ENCODE peak calls at places on chromosome 18, in four cellular contexts. Z is uterus, Y is osteocyte, G is HT1080. A is an unnamed sample.

GRCh38 chr18:35504996-35505395 is 7.2 kb upstream of the INO80C start:
- DNase-seq in Z (no peak), Y (no peak), G (no peak), A (no peak)

GRCh38 chr18:75745147-75745546 is 317.6 kb upstream of the SMIM21 start:
- DNase-seq in Y (no peak), Z (no peak), G (peak; percentile 53), A (no peak)

GRCh38 chr18:10240276-10240675 is 214.2 kb upstream of the APCDD1 start:
- DNase-seq in Y (no peak), Z (no peak), G (no peak), A (no peak)

GRCh38 chr18:23967321-23968089 is 47.0 kb upstream of the TTC39C start:
- DNase-seq in Y (peak; percentile 81), Z (no peak), G (peak; percentile 37), A (peak; percentile 23)

GRCh38 chr18:78658531-78658930 is 321.1 kb upstream of the SALL3 start:
- DNase-seq in Z (no peak), Y (no peak), G (no peak), A (no peak)

GRCh38 chr18:23302852-23303527 is 150.1 kb upstream of the RIOK3 start:
- DNase-seq in Y (no peak), Z (no peak), G (peak; percentile 91), A (peak; percentile 85)

GRCh38 chr18:11607897-11608296 is 1.5 kb upstream of the SLC35G4 start:
- DNase-seq in Y (no peak), G (no peak), Z (no peak), A (no peak)

GRCh38 chr18:58649966-58650816 is 21.1 kb upstream of the MALT1 start:
- DNase-seq in Z (no peak), G (no peak), Y (no peak), A (no peak)

GRCh38 chr18:79573921-79574491 is 105.6 kb upstream of the CTDP1 start:
- DNase-seq in G (no peak), Y (peak; percentile 80), Z (peak; percentile 9), A (no peak)

GRCh38 chr18:67589325-67589724 is 72.8 kb upstream of the DSEL start:
- DNase-seq in Y (no peak), G (peak; percentile 69), Z (no peak), A (no peak)

A was measured in kidney tubule cell.